ENCODE peak calls at places on chromosomes 4 and X, in eight cellular contexts. C, J, Y, G, W, Q, Z and R are unnamed samples.

GRCh38 chr4:6198278-6198677 is 2.1 kb downstream of the JAKMIP1 start:
- DNase-seq in C (no peak), J (no peak), Y (no peak), G (no peak), W (no peak), Q (no peak), Z (no peak), R (no peak)

GRCh38 chr4:80307183-80307735 is 28.3 kb upstream of the CFAP299 start:
- DNase-seq in C (peak; percentile 56), J (peak; percentile 24), Y (no peak), G (no peak), W (peak; percentile 44), Q (no peak), Z (peak; percentile 97), R (no peak)

GRCh38 chr4:141356936-141357335 is 136.2 kb downstream of the ZNF330 start:
- DNase-seq in C (no peak), J (no peak), Y (no peak), G (no peak), W (no peak), Q (no peak), Z (no peak), R (no peak)

GRCh38 chr4:125359363-125359762 is 44.6 kb downstream of the FAT4 start:
- DNase-seq in C (no peak), J (no peak), Y (no peak), G (no peak), W (no peak), Q (no peak), Z (no peak), R (no peak)

GRCh38 chr4:83259586-83259985 is 25.0 kb downstream of the COQ2 start:
- DNase-seq in C (no peak), J (no peak), Y (no peak), G (no peak), W (no peak), Q (no peak), Z (no peak), R (no peak)

GRCh38 chr4:144582105-144582850 is 63.7 kb upstream of the HHIP start:
- DNase-seq in C (peak; percentile 28), J (peak; percentile 45), Y (no peak), G (no peak), W (no peak), Q (no peak), Z (no peak), R (no peak)

GRCh38 chr4:110041742-110042141 is 129.1 kb downstream of the EGF start:
- DNase-seq in C (no peak), J (no peak), Y (no peak), G (no peak), W (no peak), Q (no peak), Z (no peak), R (no peak)

GRCh38 chr4:119692001-119692400 is 63.4 kb upstream of the PDE5A start:
- DNase-seq in C (peak; percentile 56), J (peak; percentile 41), Y (no peak), G (no peak), W (peak; percentile 22), Q (peak; percentile 28), Z (no peak), R (no peak)

GRCh38 chrX:138745215-138745614 is 33.7 kb upstream of the FGF13 start:
- DNase-seq in C (peak; percentile 60), J (peak; percentile 36), Y (no peak), G (peak; percentile 1), W (peak; percentile 10), Q (no peak), Z (peak; percentile 0), R (no peak)

GRCh38 chr4:123060039-123060770 is 137.8 kb upstream of the NUDT6 start:
- DNase-seq in C (no peak), J (no peak), Y (no peak), G (no peak), W (no peak), Q (no peak), Z (no peak), R (no peak)

GRCh38 chr4:129240816-129241215 is 144.9 kb downstream of the C4orf33 start:
- DNase-seq in C (peak; percentile 14), J (no peak), Y (no peak), G (no peak), W (no peak), Q (no peak), Z (peak; percentile 30), R (no peak)

GRCh38 chrX:149003863-149004660 is 501.0 kb downstream of the IDS start:
- DNase-seq in C (no peak), J (peak; percentile 5), Y (no peak), G (no peak), W (no peak), Q (no peak), Z (no peak), R (no peak)

GRCh38 chrX:85993539-85994197 is 53.7 kb downstream of the CHM start:
- DNase-seq in C (peak; percentile 13), J (no peak), Y (no peak), G (no peak), W (peak; percentile 18), Q (no peak), Z (no peak), R (no peak)

GRCh38 chr4:84258905-84259830 is 239.9 kb downstream of the NKX6-1 start:
- DNase-seq in C (peak; percentile 42), J (peak; percentile 21), Y (no peak), G (no peak), W (peak; percentile 11), Q (no peak), Z (peak; percentile 20), R (no peak)

GRCh38 chrX:67523932-67524331 is 19.9 kb upstream of the AR start:
- DNase-seq in C (no peak), J (no peak), Y (no peak), G (no peak), W (no peak), Q (no peak), Z (no peak), R (no peak)

GRCh38 chr4:170325599-170325998 is 235.8 kb upstream of the AADAT start:
- DNase-seq in C (no peak), J (no peak), Y (no peak), G (no peak), W (no peak), Q (no peak), Z (no peak), R (no peak)

GRCh38 chrX:12210196-12210815 is 72.0 kb downstream of the FRMPD4 start:
- DNase-seq in C (peak; percentile 25), J (peak; percentile 44), Y (no peak), G (no peak), W (peak; percentile 64), Q (peak; percentile 19), Z (no peak), R (no peak)

GRCh38 chr4:108651068-108651794 is 832 bp downstream of the OSTC start:
- DNase-seq in C (peak; percentile 78), J (peak; percentile 65), Y (no peak), G (no peak), W (peak; percentile 42), Q (no peak), Z (no peak), R (no peak)

GRCh38 chr4:85420831-85421230 is 54.1 kb upstream of the ARHGAP24 start:
- DNase-seq in C (no peak), J (no peak), Y (no peak), G (no peak), W (no peak), Q (no peak), Z (no peak), R (no peak)

GRCh38 chrX:12379666-12380065 is 241.4 kb downstream of the FRMPD4 start:
- DNase-seq in C (peak; percentile 40), J (peak; percentile 14), Y (no peak), G (no peak), W (peak; percentile 22), Q (no peak), Z (no peak), R (no peak)

GRCh38 chr4:4425119-4425690 is 38.3 kb downstream of the NSG1 start:
- DNase-seq in C (no peak), J (no peak), Y (no peak), G (no peak), W (no peak), Q (no peak), Z (no peak), R (no peak)

GRCh38 chrX:132216283-132216682 is 3.0 kb downstream of the RAP2C start:
- DNase-seq in C (peak; percentile 54), J (no peak), Y (peak; percentile 4), G (no peak), W (no peak), Q (no peak), Z (no peak), R (no peak)

GRCh38 chr4:6225469-6225868 is 25.1 kb upstream of the JAKMIP1 start:
- DNase-seq in C (peak; percentile 39), J (peak; percentile 46), Y (no peak), G (no peak), W (no peak), Q (no peak), Z (no peak), R (no peak)

GRCh38 chr4:104491826-104492771 is 2.6 kb downstream of the CXXC4 start:
- DNase-seq in C (peak; percentile 2), J (peak; percentile 6), Y (no peak), G (no peak), W (no peak), Q (no peak), Z (peak; percentile 51), R (no peak)